ENCODE peak calls at places on chromosomes 11 and 22, in five cellular contexts. X is GM23338, M is mesenchymal stem cell, H is SK-N-SH, W is neuronal stem cell. O is an unnamed sample. For H3K4me1, the result is how much of the 10 kb centered on the place peaks cover.

GRCh38 chr11:33773399-33774355 is 643 bp downstream of the FBXO3 start:
- DNase-seq in X (peak), M (peak), H (peak), W (no peak), O (peak)

GRCh38 chr22:44419429-44419828 is 78.6 kb downstream of the RTL6 start:
- DNase-seq in X (no peak), M (no peak), H (no peak), W (no peak), O (no peak)

GRCh38 chr11:5486003-5486402 is 2.5 kb upstream of the OR52D1 start:
- DNase-seq in X (no peak), M (no peak), H (no peak), W (no peak), O (no peak)

GRCh38 chr11:126891556-126892217 is 108.9 kb downstream of the KIRREL3 start:
- DNase-seq in X (no peak), M (no peak), H (no peak), W (no peak), O (no peak)

GRCh38 chr11:16395601-16396000 is 39.3 kb upstream of the SOX6 start:
- DNase-seq in X (no peak), M (no peak), H (no peak), W (no peak), O (no peak)

GRCh38 chr11:83156150-83156995 is 558 bp upstream of the PCF11 start:
- DNase-seq in X (peak), M (peak), H (peak), W (peak), O (peak)

GRCh38 chr11:69010964-69011623 is 2.0 kb downstream of the MRGPRF start:
- DNase-seq in X (peak), M (peak), H (peak), W (peak), O (peak)

GRCh38 chr22:47591709-47592108 is 829.3 kb downstream of the TBC1D22A start:
- DNase-seq in X (no peak), M (no peak), H (no peak), W (no peak), O (no peak)

GRCh38 chr11:113623114-113623513 is 83.0 kb downstream of the TMPRSS5 start:
- DNase-seq in X (no peak), M (no peak), H (no peak), W (no peak), O (no peak)

GRCh38 chr11:85257837-85258236 is 369.3 kb downstream of the DLG2 start:
- DNase-seq in X (no peak), M (no peak), H (no peak), W (no peak), O (no peak)

GRCh38 chr11:120751550-120751949 is 240.0 kb downstream of the GRIK4 start:
- DNase-seq in X (no peak), M (no peak), H (no peak), W (no peak), O (no peak)

GRCh38 chr11:118180300-118180703 is 3.9 kb upstream of the SCN2B start:
- DNase-seq in X (peak), M (no peak), H (peak), W (peak), O (peak)

GRCh38 chr11:120173771-120174170 is 35.9 kb upstream of the TRIM29 start:
- DNase-seq in X (no peak), M (no peak), H (no peak), W (no peak), O (no peak)

GRCh38 chr11:19594326-19594725 is 118.3 kb upstream of the NAV2 start:
- DNase-seq in X (no peak), M (no peak), H (no peak), W (no peak), O (no peak)

GRCh38 chr11:19597194-19597593 is 115.4 kb upstream of the NAV2 start:
- DNase-seq in X (no peak), M (peak), H (peak), W (no peak), O (no peak)

GRCh38 chr11:19595840-19596751 is 116.5 kb upstream of the NAV2 start:
- DNase-seq in X (no peak), M (peak), H (peak), W (no peak), O (no peak)

GRCh38 chr11:19597876-19598275 is 114.8 kb upstream of the NAV2 start:
- DNase-seq in X (no peak), M (peak), H (peak), W (no peak), O (no peak)

GRCh38 chr11:19595499-19595839 is 117.2 kb upstream of the NAV2 start:
- DNase-seq in X (no peak), M (no peak), H (no peak), W (no peak), O (no peak)
- H3K4me1 ChIP-seq in X (under half), M (under half), H (under half), W (under half), O (under half)

DNA sequence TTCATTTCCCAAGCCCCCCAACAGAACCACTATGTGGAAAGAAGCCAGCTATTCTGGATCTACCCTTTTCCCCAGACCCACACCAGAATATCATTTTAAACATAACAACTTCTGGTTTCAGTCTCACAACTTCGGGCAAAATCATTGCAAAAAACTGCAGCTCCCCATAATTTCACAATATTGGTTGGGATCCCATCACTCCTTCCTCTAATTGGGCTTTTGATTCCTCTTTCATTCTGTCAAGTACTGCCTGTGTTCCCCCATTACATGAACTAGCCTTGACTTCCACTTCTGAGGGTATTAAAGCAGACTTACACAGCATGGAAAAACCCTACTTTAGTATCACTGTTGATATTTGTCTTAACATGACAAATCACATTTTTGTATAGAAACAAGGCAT is 4.1 kb upstream of the APOL3 start:
- DNase-seq in X (no peak), M (no peak), H (no peak), W (no peak), O (no peak)
- H3K4me2 ChIP-seq in X (no peak), M (no peak), H (no peak), W (no peak), O (no peak)

GRCh38 chr22:23494593-23495266 is 85.4 kb downstream of the IGLL1 start:
- DNase-seq in X (no peak), M (no peak), H (no peak), W (no peak), O (no peak)

GRCh38 chr22:23496445-23496833 is 83.7 kb downstream of the IGLL1 start:
- DNase-seq in X (no peak), M (no peak), H (no peak), W (no peak), O (no peak)

GRCh38 chr22:23498811-23499798 is 81.0 kb downstream of the IGLL1 start:
- DNase-seq in X (no peak), M (no peak), H (no peak), W (no peak), O (peak)

GRCh38 chr22:23495614-23496444 is 84.3 kb downstream of the IGLL1 start:
- DNase-seq in X (no peak), M (no peak), H (no peak), W (no peak), O (no peak)

DNA sequence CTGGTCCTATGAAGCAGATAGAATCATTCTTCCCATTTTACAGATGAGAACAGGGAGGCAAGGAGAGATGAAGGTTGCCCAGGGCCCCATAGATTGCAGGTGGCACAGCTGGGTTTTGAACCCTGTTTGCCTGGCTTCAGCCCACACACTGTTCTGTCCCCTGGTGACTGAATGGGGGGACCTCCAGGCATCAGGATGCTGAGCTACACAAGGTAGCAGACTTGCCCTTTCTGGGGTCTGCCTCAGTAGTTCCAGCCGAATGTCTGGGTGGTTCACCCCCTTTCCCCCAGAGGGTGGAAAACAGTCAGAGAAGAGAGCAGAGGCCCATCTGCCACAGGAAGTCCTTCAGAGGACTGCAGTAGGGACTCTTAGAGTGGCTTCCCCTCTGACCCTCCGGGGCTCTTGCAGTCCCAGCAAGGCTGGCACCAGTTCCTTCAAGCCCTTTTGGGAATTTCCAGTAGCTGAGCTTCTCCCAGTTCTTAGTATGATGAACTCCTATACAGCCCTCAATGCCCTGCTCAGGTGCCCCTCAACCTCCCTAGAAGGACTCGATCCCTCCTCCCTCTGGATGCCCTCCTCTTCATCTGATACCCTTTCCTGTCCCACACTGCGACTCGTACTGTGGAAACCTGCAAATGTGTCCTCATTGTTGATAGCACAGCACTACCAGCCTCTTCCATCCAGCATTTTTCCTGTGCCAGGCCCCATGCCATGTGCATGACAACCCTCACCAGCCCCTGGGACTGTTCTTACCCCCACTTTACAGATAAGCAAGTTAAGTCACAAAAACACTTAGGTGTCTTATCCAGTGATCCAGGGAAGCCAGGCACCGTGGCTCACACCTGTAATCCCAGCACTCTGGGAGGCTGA is 82.8 kb downstream of the IGLL1 start:
- DNase-seq in X (no peak), M (no peak), H (no peak), W (no peak), O (no peak)
- H3K4me1 ChIP-seq in X (under half), M (under half), H (under half), W (under half), O (under half)

DNA sequence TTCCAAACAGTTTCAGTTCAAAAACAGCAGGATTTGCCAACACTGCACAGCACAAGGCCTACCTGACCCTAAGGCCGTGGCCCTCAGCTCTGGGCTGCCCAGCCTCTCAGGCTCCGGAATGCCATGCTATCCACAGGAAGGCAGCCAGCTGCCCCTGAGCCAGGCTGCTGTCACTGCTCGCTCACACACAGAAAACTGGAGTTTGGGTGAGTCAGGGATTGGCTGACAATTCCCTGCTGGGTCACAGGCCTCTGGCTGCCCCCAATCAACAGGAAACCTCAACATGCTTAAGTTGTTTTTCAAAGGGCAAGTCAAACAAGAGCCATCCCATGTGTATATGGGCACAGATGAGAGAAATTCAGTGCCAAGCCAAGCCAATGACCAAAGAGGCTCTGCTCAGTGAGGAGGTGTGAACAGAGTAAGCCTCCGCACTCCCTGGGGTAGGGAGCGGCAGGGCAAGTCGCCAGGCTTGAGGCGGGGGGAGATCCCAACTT is 50.2 kb downstream of the RPL27A start:
- DNase-seq in X (no peak), M (peak), H (no peak), W (no peak), O (no peak)
- H3K4me2 ChIP-seq in X (no peak), M (no peak), H (peak), W (no peak), O (no peak)

GRCh38 chr22:37311761-37312312 is 29.5 kb downstream of the CYTH4 start:
- DNase-seq in X (no peak), M (no peak), H (no peak), W (no peak), O (no peak)
- H3K4me1 ChIP-seq in X (under half), M (half or more), H (under half), W (under half), O (under half)

GRCh38 chr11:92417326-92417725 is 192.7 kb downstream of the FAT3 start:
- DNase-seq in X (no peak), M (no peak), H (no peak), W (no peak), O (no peak)

GRCh38 chr11:92413757-92414513 is 189.3 kb downstream of the FAT3 start:
- DNase-seq in X (no peak), M (no peak), H (no peak), W (no peak), O (no peak)

GRCh38 chr11:92411431-92411830 is 186.8 kb downstream of the FAT3 start:
- DNase-seq in X (peak), M (no peak), H (no peak), W (no peak), O (no peak)

GRCh38 chr11:92409956-92410355 is 185.3 kb downstream of the FAT3 start:
- DNase-seq in X (no peak), M (no peak), H (no peak), W (no peak), O (no peak)

GRCh38 chr11:92415246-92415645 is 190.6 kb downstream of the FAT3 start:
- DNase-seq in X (no peak), M (no peak), H (no peak), W (no peak), O (no peak)
- H3K4me2 ChIP-seq in X (no peak), M (no peak), H (no peak), W (no peak), O (no peak)

DNA sequence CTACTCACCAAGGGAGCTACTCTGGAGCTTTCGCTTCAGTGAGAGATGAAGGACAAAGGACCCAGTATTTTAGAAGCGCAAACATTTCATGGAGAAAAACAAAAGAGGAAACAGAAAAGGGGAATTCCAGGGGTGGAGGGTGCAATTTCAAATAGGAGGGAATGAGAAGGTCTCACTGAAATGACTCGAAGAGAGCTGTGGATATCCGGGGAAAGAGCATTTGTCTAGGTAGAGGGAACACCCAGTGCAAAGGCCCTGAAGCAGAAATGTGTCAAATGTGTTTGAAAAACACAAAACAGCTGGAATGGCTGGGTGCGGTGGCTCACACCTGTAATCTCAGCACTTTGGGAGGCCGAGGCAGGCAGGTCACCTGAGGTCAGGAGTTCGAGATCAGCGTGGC is 2.4 kb downstream of the RPS19BP1 start:
- DNase-seq in X (no peak), M (no peak), H (no peak), W (no peak), O (no peak)
- H3K4me1 ChIP-seq in X (under half), M (under half), H (under half), W (under half), O (under half)

DNA sequence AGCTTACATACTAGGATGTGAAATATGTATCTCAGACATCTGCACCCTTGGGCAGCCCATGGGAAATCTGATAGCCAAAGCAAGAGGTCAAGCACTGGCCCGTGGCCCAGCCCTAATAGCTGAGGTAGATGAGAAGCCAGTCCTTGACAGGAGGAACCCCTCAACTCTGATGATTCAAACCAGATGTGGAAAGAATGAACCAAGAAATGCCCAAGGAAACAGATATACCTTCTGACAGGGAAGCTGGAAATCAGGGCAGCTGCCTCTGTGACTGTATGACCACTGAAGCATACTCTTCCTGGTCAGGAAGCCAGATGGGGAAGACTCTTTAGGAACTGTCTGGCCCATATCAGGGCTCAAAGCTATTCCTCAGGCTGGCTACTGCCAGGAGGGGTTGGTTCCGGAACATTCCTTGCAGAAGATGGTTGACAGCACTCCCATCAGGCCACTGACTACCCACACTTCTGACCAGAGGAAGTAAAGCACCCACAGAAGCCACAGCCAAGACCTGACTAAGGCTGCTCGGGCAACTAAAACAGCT is 124.2 kb downstream of the SWAP70 start:
- DNase-seq in X (no peak), M (peak), H (no peak), W (no peak), O (no peak)
- H3K4me2 ChIP-seq in X (no peak), M (no peak), H (peak), W (no peak), O (no peak)

GRCh38 chr11:12413141-12414055 is 36.0 kb downstream of the PARVA start:
- DNase-seq in X (no peak), M (no peak), H (no peak), W (no peak), O (no peak)

GRCh38 chr11:12410006-12410728 is 32.8 kb downstream of the PARVA start:
- DNase-seq in X (peak), M (peak), H (peak), W (no peak), O (no peak)

GRCh38 chr11:12411806-12412727 is 34.7 kb downstream of the PARVA start:
- DNase-seq in X (peak), M (peak), H (peak), W (peak), O (peak)

GRCh38 chr11:12409621-12410005 is 32.2 kb downstream of the PARVA start:
- DNase-seq in X (no peak), M (peak), H (no peak), W (no peak), O (no peak)

DNA sequence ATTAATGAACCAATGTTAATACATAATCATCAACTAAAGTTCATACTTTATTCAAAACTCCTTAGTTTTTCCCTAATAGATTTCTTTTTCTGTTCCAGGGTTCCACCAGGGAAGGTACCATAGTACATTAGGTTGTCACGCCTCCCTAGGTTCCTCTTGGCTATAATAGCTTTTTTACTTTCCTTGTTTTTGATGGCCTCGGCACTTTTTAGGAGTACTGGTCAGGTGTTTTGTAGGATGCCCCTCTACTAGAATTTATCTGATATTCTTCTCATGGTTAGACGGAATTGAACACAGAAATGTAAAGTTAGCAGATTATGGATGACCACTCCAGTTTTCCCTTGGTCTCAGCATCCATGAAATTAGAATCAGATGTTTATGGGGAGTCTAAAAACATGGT is 34.0 kb downstream of the PARVA start:
- DNase-seq in X (no peak), M (no peak), H (no peak), W (no peak), O (no peak)
- H3K4me1 ChIP-seq in X (under half), M (under half), H (under half), W (under half), O (under half)

GRCh38 chr11:8811571-8811970 is 99.4 kb upstream of the AKIP1 start:
- DNase-seq in X (no peak), M (no peak), H (no peak), W (no peak), O (no peak)

GRCh38 chr11:8813658-8814057 is 97.3 kb upstream of the AKIP1 start:
- DNase-seq in X (peak), M (peak), H (peak), W (peak), O (peak)

GRCh38 chr11:8812438-8812837 is 98.6 kb upstream of the AKIP1 start:
- DNase-seq in X (no peak), M (peak), H (no peak), W (no peak), O (no peak)

GRCh38 chr11:8814209-8814922 is 96.6 kb upstream of the AKIP1 start:
- DNase-seq in X (no peak), M (peak), H (no peak), W (no peak), O (peak)

GRCh38 chr11:8814923-8815240 is 96.1 kb upstream of the AKIP1 start:
- DNase-seq in X (no peak), M (no peak), H (no peak), W (no peak), O (no peak)
- H3K4me2 ChIP-seq in X (no peak), M (no peak), H (peak), W (no peak), O (no peak)

O was measured in hepatocyte.